ENCODE peak calls at places on chromosomes 1 and 21, in five cellular contexts. X is IMR-90, E is GM12878, S is HepG2, V is SK-N-SH. K is an unnamed sample.

GRCh38 chr1:86155061-86155806 is 1.3 kb downstream of the COL24A1 start:
- DNase-seq in X (no peak), V (peak; percentile 47), S (no peak), E (no peak), K (no peak)

GRCh38 chr1:113983826-113984225 is 4.6 kb downstream of the OLFML3 start:
- DNase-seq in E (no peak), V (no peak), X (no peak), S (no peak), K (no peak)

GRCh38 chr21:46255758-46256337 is 27.3 kb upstream of the LSS start:
- DNase-seq in S (no peak), X (no peak), V (no peak), E (no peak), K (no peak)

GRCh38 chr1:198234511-198235251 is 77.9 kb downstream of the NEK7 start:
- DNase-seq in E (no peak), X (peak; percentile 70), V (no peak), S (no peak), K (no peak)

GRCh38 chr1:3690282-3691065 is 38.2 kb downstream of the TP73 start:
- DNase-seq in S (no peak), X (no peak), V (no peak), E (no peak), K (no peak)

GRCh38 chr1:226772456-226773139 is 33.5 kb upstream of the ITPKB start:
- DNase-seq in E (peak; percentile 51), X (no peak), S (no peak), V (no peak), K (no peak)

GRCh38 chr1:65208577-65208976 is 60.6 kb downstream of the AK4 start:
- DNase-seq in E (no peak), X (no peak), S (peak; percentile 32), V (no peak), K (no peak)

GRCh38 chr21:35438643-35439404 is 389.7 kb upstream of the RUNX1 start:
- DNase-seq in E (peak; percentile 21), V (no peak), S (no peak), X (peak; percentile 11), K (no peak)

GRCh38 chr21:34836103-34836932 is 167.5 kb downstream of the CLIC6 start:
- DNase-seq in E (no peak), X (peak; percentile 100), V (no peak), S (peak; percentile 92), K (no peak)

GRCh38 chr1:244450597-244451538 is 841 bp downstream of the ADSS2 start:
- DNase-seq in S (peak; percentile 36), E (no peak), V (peak; percentile 62), X (peak; percentile 89), K (peak; percentile 83)

GRCh38 chr1:56301791-56302190 is 277.6 kb downstream of the PLPP3 start:
- DNase-seq in X (peak; percentile 95), V (no peak), E (no peak), S (no peak), K (no peak)

GRCh38 chr21:42049578-42050430 is 21.3 kb upstream of the UMODL1 start:
- DNase-seq in S (no peak), E (no peak), X (no peak), V (no peak), K (no peak)

GRCh38 chr1:55481634-55482033 is 266.5 kb upstream of the USP24 start:
- DNase-seq in V (no peak), E (no peak), S (no peak), X (peak; percentile 44), K (no peak)

GRCh38 chr1:209051598-209051997 is 531.9 kb upstream of the CAMK1G start:
- DNase-seq in E (no peak), X (no peak), V (no peak), S (no peak), K (no peak)

GRCh38 chr1:17687125-17687524 is 68.0 kb upstream of the ACTL8 start:
- DNase-seq in E (no peak), V (no peak), S (no peak), X (peak; percentile 48), K (no peak)

GRCh38 chr1:91807921-91808620 is 77.9 kb downstream of the TGFBR3 start:
- DNase-seq in E (no peak), S (no peak), V (no peak), X (no peak), K (no peak)

GRCh38 chr1:177779325-177779965 is 190.4 kb downstream of the SEC16B start:
- DNase-seq in E (no peak), S (no peak), X (no peak), V (no peak), K (no peak)

GRCh38 chr1:212688338-212689047 is 11.1 kb downstream of the BATF3 start:
- DNase-seq in X (peak; percentile 59), E (no peak), V (no peak), S (no peak), K (no peak)

GRCh38 chr1:179095924-179096323 is 14.1 kb downstream of the TOR3A start:
- DNase-seq in V (no peak), S (no peak), X (no peak), E (no peak), K (no peak)

DNA sequence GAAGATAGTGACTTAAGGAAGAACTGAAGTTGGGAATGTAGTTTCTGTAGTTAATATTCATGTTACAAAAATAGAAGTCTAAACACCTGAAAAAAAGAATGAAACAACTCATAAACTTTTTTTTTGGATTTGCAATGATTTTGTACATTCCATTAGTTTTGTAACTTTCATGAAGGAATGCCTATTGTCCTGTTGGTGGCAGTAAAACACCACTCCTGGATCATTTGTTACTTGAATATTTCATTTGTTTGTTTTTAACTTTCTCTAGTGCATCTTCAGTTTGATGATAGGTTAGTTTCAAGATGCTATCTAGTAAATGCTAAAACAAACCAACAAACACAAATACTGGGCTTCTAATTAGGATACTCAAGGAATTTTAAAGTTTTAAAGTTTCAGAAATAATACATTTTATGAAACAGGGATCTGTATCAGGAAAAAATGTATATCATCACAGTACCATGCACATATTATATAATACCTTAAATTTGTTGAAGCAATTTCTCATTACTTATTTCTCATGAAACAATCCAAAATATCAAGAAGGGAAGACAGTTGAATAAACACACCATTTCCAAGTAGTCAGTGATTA is 229.7 kb upstream of the CACYBP start:
- DNase-seq in V (peak; percentile 45), S (peak; percentile 49), X (peak; percentile 60), E (peak; percentile 17), K (peak; percentile 30)
- TF ChIP-seq MXI1 in V (no peak), S (no peak), X (no peak), E (no peak), K (no peak)

GRCh38 chr1:232464325-232464724 is 165.6 kb downstream of the SIPA1L2 start:
- DNase-seq in V (no peak), X (no peak), E (no peak), S (no peak), K (no peak)

GRCh38 chr1:232459826-232460225 is 170.1 kb downstream of the SIPA1L2 start:
- DNase-seq in S (no peak), X (no peak), V (no peak), E (no peak), K (no peak)

GRCh38 chr1:232462200-232462599 is 167.7 kb downstream of the SIPA1L2 start:
- DNase-seq in X (peak; percentile 20), E (no peak), S (no peak), V (no peak), K (no peak)

GRCh38 chr1:232467073-232467760 is 162.7 kb downstream of the SIPA1L2 start:
- DNase-seq in V (no peak), X (no peak), E (no peak), S (no peak), K (no peak)

GRCh38 chr1:232463226-232463625 is 166.7 kb downstream of the SIPA1L2 start:
- DNase-seq in E (no peak), V (no peak), S (no peak), X (peak; percentile 61), K (no peak)
- TF ChIP-seq MXI1 in E (no peak), V (no peak), S (no peak), X (no peak), K (no peak)

DNA sequence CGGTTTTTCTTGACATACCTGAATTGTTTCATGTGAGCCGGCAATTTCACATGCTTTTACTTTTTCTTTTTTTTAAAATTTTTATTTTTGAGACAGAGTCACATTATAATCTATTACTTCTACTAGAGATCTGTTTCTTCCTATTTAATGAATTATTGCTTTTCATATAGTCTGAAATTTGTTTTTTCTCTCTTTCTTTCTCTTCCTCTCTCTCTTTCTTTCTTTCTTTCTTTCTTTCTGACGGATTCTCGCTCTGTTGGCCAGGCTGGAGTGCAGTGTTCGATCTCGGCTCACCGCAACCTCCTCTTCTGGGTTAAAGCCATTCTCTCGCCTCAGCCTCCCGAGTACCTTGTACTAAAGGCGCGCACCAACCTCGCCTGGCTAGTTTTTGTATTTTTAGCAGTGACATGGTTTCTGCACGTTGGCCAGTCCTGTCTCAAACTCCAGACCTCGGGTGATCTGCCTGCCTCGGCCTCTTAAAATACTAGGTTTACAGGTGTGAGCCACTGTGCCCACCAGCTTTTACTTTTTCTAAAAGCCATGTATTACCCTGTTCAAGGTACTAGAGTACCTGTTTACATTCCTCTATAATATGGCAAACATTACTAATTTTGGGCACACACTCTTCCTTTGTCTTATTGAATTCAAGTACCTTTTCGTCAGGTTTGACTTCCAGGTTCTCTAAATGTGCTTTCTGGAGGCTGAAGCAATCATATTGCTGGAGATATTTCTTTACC is 86.5 kb upstream of the RHOU start:
- DNase-seq in S (no peak), V (no peak), X (no peak), E (no peak), K (no peak)
- TF ChIP-seq MXI1 in S (no peak), V (no peak), X (no peak), E (no peak), K (no peak)

DNA sequence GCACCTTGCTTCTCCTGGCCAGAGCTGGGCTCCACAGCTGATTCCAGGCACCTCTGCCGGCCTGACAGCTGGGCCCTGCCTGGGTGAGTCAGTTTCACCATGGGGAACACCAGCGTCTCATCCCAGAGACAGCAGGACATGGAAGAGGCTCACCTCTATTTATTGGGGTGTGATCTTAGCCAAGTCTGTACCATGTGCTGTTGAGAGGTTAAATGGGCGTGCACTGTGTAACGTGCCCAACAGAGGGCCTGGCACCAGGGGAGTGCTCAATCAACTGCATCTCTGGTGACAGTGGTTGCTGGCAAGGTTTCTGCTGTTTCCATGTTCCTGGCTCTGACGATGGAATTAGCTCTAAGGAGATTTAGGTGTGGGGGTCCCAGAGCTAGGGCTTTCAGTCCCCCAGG is 890 bp downstream of the CPLANE2 start:
- DNase-seq in V (peak; percentile 82), E (peak; percentile 38), S (peak; percentile 35), X (peak; percentile 18), K (peak; percentile 41)
- TF ChIP-seq MXI1 in V (peak; percentile 75), E (peak; percentile 39), S (peak; percentile 35), X (no peak), K (no peak)

GRCh38 chr1:166167395-166167922 is 658 bp upstream of the FAM78B start:
- DNase-seq in V (no peak), X (no peak), E (no peak), S (no peak), K (no peak)
- TF ChIP-seq MXI1 in V (no peak), X (no peak), E (peak; percentile 26), S (no peak), K (no peak)

GRCh38 chr1:154791292-154792278 is 78.5 kb downstream of the KCNN3 start:
- DNase-seq in V (no peak), E (peak; percentile 88), X (peak; percentile 21), S (no peak), K (peak; percentile 31)

GRCh38 chr1:154792899-154793298 is 77.2 kb downstream of the KCNN3 start:
- DNase-seq in V (no peak), E (no peak), S (no peak), X (no peak), K (no peak)

GRCh38 chr1:154796303-154796892 is 73.7 kb downstream of the KCNN3 start:
- DNase-seq in X (no peak), S (no peak), E (no peak), V (no peak), K (no peak)

GRCh38 chr1:154794608-154795007 is 75.5 kb downstream of the KCNN3 start:
- DNase-seq in E (no peak), S (peak; percentile 20), X (no peak), V (no peak), K (no peak)

GRCh38 chr1:154793674-154794073 is 76.4 kb downstream of the KCNN3 start:
- DNase-seq in X (no peak), E (no peak), S (no peak), V (no peak), K (no peak)
- TF ChIP-seq MXI1 in X (no peak), E (no peak), S (no peak), V (no peak), K (no peak)